ENCODE peak calls at places on chromosome 10, in five cellular contexts. One of them, this sample, is unnamed.

GRCh38 chr10:664893-665292 is 24.6 kb downstream of the DIP2C start:
- DNase-seq in M059J: no peak
- DNase-seq in bronchial epithelial cell: no peak
- DNase-seq in T-helper 1 cell: no peak
- DNase-seq in GM13976: no peak
- DNase-seq in this sample: no peak

GRCh38 chr10:5555031-5555510 is 30.3 kb downstream of the CALML3 start:
- DNase-seq in M059J: no peak
- DNase-seq in GM13976: no peak
- DNase-seq in bronchial epithelial cell: no peak
- DNase-seq in T-helper 1 cell: no peak
- DNase-seq in this sample: no peak

GRCh38 chr10:131677671-131678070 is 223.1 kb upstream of the PPP2R2D start:
- DNase-seq in M059J: peak; percentile 19
- DNase-seq in bronchial epithelial cell: no peak
- DNase-seq in GM13976: no peak
- DNase-seq in T-helper 1 cell: no peak
- DNase-seq in this sample: no peak

GRCh38 chr10:45376364-45376801 is 2.4 kb downstream of the ALOX5 start:
- DNase-seq in T-helper 1 cell: no peak
- DNase-seq in bronchial epithelial cell: no peak
- DNase-seq in M059J: no peak
- DNase-seq in GM13976: peak; percentile 40
- DNase-seq in this sample: no peak

GRCh38 chr10:113471241-113471996 is 81.4 kb upstream of the HABP2 start:
- DNase-seq in M059J: no peak
- DNase-seq in T-helper 1 cell: no peak
- DNase-seq in GM13976: no peak
- DNase-seq in bronchial epithelial cell: no peak
- DNase-seq in this sample: no peak

GRCh38 chr10:72320676-72321247 is 34.0 kb downstream of the DNAJB12 start:
- DNase-seq in bronchial epithelial cell: peak; percentile 97
- DNase-seq in GM13976: peak; percentile 86
- DNase-seq in M059J: peak; percentile 96
- DNase-seq in T-helper 1 cell: peak; percentile 32
- DNase-seq in this sample: peak; percentile 98

GRCh38 chr10:124145109-124145860 is 51.9 kb upstream of the CHST15 start:
- DNase-seq in GM13976: no peak
- DNase-seq in M059J: no peak
- DNase-seq in T-helper 1 cell: no peak
- DNase-seq in bronchial epithelial cell: peak; percentile 37
- DNase-seq in this sample: peak; percentile 34

GRCh38 chr10:46543379-46544014 is 13.0 kb downstream of the GPRIN2 start:
- DNase-seq in T-helper 1 cell: peak; percentile 4
- DNase-seq in bronchial epithelial cell: no peak
- DNase-seq in GM13976: no peak
- DNase-seq in M059J: no peak
- DNase-seq in this sample: no peak

This sample was measured in epithelial cell of esophagus.